ENCODE peak calls at places on chromosome 2, in five cellular contexts. Q, O, W, E and L are unnamed samples.

GRCh38 chr2:60954139-60954538 is 63.4 kb upstream of the PEX13 start:
- DNase-seq in Q (no peak), O (no peak), W (no peak), E (no peak), L (no peak)

GRCh38 chr2:202671317-202672035 is 36.7 kb downstream of the FAM117B start:
- DNase-seq in Q (no peak), O (no peak), W (no peak), E (no peak), L (no peak)

GRCh38 chr2:30234180-30234971 is 3.0 kb downstream of the LBH start:
- DNase-seq in Q (peak), O (peak), W (peak), E (peak), L (no peak)

GRCh38 chr2:161134547-161135518 is 25.4 kb upstream of the TANK start:
- DNase-seq in Q (no peak), O (no peak), W (no peak), E (no peak), L (no peak)

GRCh38 chr2:98269830-98270229 is 76.4 kb upstream of the CNGA3 start:
- DNase-seq in Q (no peak), O (no peak), W (no peak), E (no peak), L (no peak)

GRCh38 chr2:159879061-159879604 is 81.1 kb upstream of the CD302 start:
- DNase-seq in Q (no peak), O (no peak), W (no peak), E (no peak), L (no peak)

GRCh38 chr2:113219889-113220641 is 46.3 kb downstream of the PSD4 start:
- DNase-seq in Q (peak), O (no peak), W (peak), E (peak), L (no peak)

GRCh38 chr2:201203916-201204654 is 21.1 kb downstream of the CASP10 start:
- DNase-seq in Q (no peak), O (no peak), W (no peak), E (peak), L (no peak)

GRCh38 chr2:231198291-231199173 is at the start of gene ARMC9:
- DNase-seq in Q (peak), O (peak), W (peak), E (peak), L (peak)

GRCh38 chr2:2656046-2656715 is 325.1 kb upstream of the MYT1L start:
- DNase-seq in Q (no peak), O (no peak), W (no peak), E (no peak), L (no peak)

GRCh38 chr2:190984595-190984994 is 29.4 kb downstream of the STAT1 start:
- DNase-seq in Q (no peak), O (no peak), W (no peak), E (no peak), L (no peak)

GRCh38 chr2:146952691-146953090 is 892.1 kb upstream of the ACVR2A start:
- DNase-seq in Q (no peak), O (no peak), W (peak), E (no peak), L (no peak)

GRCh38 chr2:146949400-146949799 is 895.4 kb upstream of the ACVR2A start:
- DNase-seq in Q (no peak), O (no peak), W (no peak), E (no peak), L (no peak)

DNA sequence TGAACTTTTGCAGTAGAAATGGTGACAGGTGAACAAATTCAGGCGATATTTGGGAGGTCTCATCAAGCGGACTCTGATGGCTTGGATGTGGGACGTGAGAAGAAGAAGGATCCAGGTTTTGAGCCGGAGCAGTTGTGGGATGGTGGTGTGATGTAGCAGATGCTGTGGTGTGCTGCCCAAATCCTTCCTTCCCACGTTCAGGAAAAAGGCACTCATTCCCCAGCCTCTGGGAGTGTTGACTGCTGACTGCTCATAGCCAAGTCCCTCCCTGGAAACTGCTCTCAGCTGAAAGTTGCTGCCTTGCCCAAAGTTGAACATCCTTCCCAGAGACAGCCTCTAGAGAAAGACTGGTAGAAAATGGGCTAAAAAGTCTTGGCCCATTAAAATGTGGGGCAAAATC is 890.3 kb upstream of the ACVR2A start:
- DNase-seq in Q (no peak), O (no peak), W (no peak), E (no peak), L (no peak)
- H3K4me3 ChIP-seq in Q (no peak), O (no peak), W (no peak), E (no peak), L (no peak)

DNA sequence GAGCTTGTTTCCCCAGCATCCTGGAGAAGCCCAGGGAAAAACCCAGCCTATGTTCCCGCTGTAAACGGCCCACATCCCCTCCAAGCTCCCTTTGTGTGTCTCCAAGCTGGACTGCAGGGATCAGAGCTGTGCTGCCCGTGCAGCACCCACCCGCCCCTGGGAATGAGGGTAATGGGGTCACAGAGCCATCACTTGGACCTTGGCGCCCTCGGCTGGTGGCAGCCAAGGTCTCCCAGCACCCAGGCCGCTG is 670 bp upstream of the INPP5D start:
- DNase-seq in Q (no peak), O (no peak), W (no peak), E (no peak), L (peak)
- TF ChIP-seq CTCF in Q (no peak), O (no peak), W (no peak), E (no peak), L (no peak)

DNA sequence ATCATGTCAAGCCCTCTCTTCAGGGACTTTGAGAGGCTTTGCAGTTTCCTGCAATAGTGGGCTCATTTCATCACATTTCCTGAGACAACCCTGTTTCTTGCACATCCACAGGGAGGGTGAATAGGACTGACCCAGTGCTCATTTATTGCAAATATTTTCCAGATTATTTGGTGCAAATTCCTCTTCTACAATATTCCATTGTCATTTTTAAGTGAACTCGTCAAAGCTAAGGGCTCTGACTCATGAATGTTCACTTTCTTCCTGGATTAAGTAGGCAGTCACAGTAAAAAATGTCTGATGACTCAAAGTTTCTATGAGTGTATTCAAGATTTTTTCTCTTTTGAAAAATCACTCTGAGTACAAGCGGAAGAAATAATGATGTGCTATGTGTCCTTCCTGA is 225.5 kb upstream of the GALNT5 start:
- DNase-seq in Q (no peak), O (no peak), W (peak), E (no peak), L (no peak)
- H3K27ac ChIP-seq in Q (no peak), O (no peak), W (no peak), E (no peak), L (no peak)

DNA sequence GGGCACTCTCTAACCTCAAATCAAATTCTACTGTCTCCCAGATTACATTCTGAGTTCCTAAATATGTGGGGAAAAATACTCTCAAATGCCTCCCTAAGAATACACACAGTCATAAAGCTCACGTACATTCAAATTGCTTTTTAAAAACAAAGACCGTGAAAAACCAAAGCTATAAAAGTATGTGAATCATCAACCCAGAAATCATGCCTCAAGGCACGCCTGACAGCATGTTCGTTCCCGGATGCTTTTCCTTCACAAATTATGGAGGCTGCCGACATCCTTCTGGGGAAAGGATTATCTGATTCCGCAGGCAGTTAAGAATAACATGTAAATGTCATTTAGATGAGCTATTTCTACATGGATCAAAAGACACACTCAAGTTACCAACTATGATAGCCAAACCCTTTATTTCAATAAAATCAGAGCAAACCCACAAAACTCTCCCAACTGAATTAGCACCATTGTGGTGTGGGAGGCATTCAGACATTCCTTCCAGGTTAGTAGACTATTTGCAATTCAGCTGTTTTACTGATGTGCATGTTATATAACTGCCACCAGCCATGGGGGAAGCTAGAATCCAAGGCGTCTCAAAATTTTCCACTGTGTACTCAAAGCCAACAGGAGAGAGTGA is 398.2 kb upstream of the TRIB2 start:
- DNase-seq in Q (no peak), O (no peak), W (peak), E (no peak), L (no peak)
- H3K4me3 ChIP-seq in Q (no peak), O (no peak), W (no peak), E (no peak), L (no peak)

GRCh38 chr2:84840306-84840705 is 40.6 kb downstream of the TRABD2A start:
- DNase-seq in Q (no peak), O (no peak), W (no peak), E (no peak), L (no peak)
- TF ChIP-seq CTCF in Q (no peak), O (no peak), W (no peak), E (no peak), L (no peak)

DNA sequence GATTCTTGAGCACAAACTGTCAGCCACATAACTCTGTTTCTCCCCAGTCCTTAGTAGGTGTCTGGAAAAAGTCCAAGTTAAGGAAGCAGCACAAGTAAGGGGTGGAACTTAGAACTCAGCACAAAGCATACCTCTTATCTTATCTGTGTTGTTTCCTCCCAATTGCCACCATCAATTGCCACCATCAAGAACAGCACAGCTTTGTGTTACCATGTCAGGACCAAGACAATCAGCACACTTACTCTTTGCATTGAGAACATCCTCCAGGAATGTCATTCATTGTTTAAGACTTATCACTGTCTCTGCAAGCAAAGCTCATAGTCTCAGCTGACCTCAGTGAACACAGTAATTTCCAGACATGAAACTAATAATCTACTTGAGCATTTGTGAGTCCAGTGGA is 212.7 kb upstream of the FSHR start:
- DNase-seq in Q (no peak), O (no peak), W (no peak), E (no peak), L (no peak)
- H3K27ac ChIP-seq in Q (no peak), O (no peak), W (no peak), E (no peak), L (no peak)